ENCODE peak calls at places on chromosomes 13 and 19, in eight cellular contexts. P, X, R, Q, Y, V, H and U are unnamed samples.
A peak's percentile ranks its signal among the peaks of the same experiment; 100 is the strongest.

GRCh38 chr13:50518791-50519201 is 324.7 kb downstream of the DLEU7 start:
- DNase-seq in Q (no peak), V (no peak), Y (no peak), H (no peak), X (no peak), R (no peak), P (peak; percentile 90), U (no peak)

GRCh38 chr19:48858984-48859710 is 9.3 kb downstream of the PLEKHA4 start:
- DNase-seq in R (no peak), H (peak; percentile 71), Y (peak; percentile 81), V (no peak), Q (peak; percentile 82), P (no peak), X (no peak), U (no peak)

GRCh38 chr19:4010808-4011110 is 3.2 kb downstream of the PIAS4 start:
- DNase-seq in R (no peak), P (no peak), V (no peak), Q (no peak), X (no peak), Y (no peak), H (no peak), U (no peak)

GRCh38 chr13:18959996-18960395 is 221.6 kb downstream of the TUBA3C start:
- DNase-seq in P (no peak), Q (no peak), H (no peak), R (no peak), Y (no peak), X (no peak), V (no peak), U (no peak)

GRCh38 chr13:33757713-33758112 is 60.2 kb upstream of the RFC3 start:
- DNase-seq in Y (no peak), Q (no peak), H (no peak), V (no peak), R (no peak), P (no peak), X (no peak), U (no peak)

GRCh38 chr19:46887240-46887782 is 26.5 kb downstream of the ARHGAP35 start:
- DNase-seq in V (no peak), X (no peak), H (no peak), P (no peak), R (no peak), Y (no peak), Q (no peak), U (no peak)

GRCh38 chr19:46748325-46749109 is 2.3 kb upstream of the STRN4 start:
- DNase-seq in R (peak; percentile 90), Y (peak; percentile 76), Q (peak; percentile 92), X (peak; percentile 45), P (peak; percentile 71), V (peak; percentile 76), H (peak; percentile 82), U (no peak)

GRCh38 chr19:32041681-32042292 is 303.6 kb upstream of the ZNF507 start:
- DNase-seq in R (peak; percentile 4), Q (no peak), Y (no peak), P (peak; percentile 69), H (no peak), V (peak; percentile 64), X (no peak), U (peak; percentile 29)

GRCh38 chr19:4639531-4640246 is 373 bp downstream of the TNFAIP8L1 start:
- DNase-seq in P (no peak), H (peak; percentile 69), V (peak; percentile 63), X (no peak), Q (no peak), Y (no peak), R (peak; percentile 37), U (no peak)

GRCh38 chr13:94712287-94712811 is at the start of gene SOX21:
- DNase-seq in V (no peak), R (no peak), H (no peak), Y (no peak), Q (no peak), P (peak; percentile 39), X (no peak), U (peak; percentile 28)

GRCh38 chr19:1240925-1241324 is 626 bp upstream of the ATP5F1D start:
- DNase-seq in R (no peak), H (no peak), P (no peak), V (no peak), Y (no peak), Q (no peak), X (no peak), U (no peak)

GRCh38 chr19:48213959-48214358 is 41.8 kb downstream of the CARD8 start:
- DNase-seq in V (no peak), Q (no peak), R (no peak), H (no peak), Y (no peak), P (no peak), X (no peak), U (no peak)

GRCh38 chr13:106354961-106355360 is 180.5 kb downstream of the EFNB2 start:
- DNase-seq in Y (no peak), Q (no peak), H (no peak), P (no peak), V (no peak), X (no peak), R (no peak), U (peak; percentile 19)

GRCh38 chr19:10987621-10988297 is 26.9 kb downstream of the SMARCA4 start:
- DNase-seq in Q (no peak), V (no peak), Y (no peak), X (no peak), R (no peak), P (no peak), H (no peak), U (no peak)
- H3K36me3 ChIP-seq in Q (peaks cover 3% of the 10 kb centered on the region), V (no peaks in the 10 kb centered on the region), Y (peaks cover 37% of the 10 kb centered on the region), X (peaks cover 88% of the 10 kb centered on the region), R (peaks cover 61% of the 10 kb centered on the region), P (peaks cover 18% of the 10 kb centered on the region), H (peaks cover 79% of the 10 kb centered on the region), U (peaks cover 12% of the 10 kb centered on the region)

DNA sequence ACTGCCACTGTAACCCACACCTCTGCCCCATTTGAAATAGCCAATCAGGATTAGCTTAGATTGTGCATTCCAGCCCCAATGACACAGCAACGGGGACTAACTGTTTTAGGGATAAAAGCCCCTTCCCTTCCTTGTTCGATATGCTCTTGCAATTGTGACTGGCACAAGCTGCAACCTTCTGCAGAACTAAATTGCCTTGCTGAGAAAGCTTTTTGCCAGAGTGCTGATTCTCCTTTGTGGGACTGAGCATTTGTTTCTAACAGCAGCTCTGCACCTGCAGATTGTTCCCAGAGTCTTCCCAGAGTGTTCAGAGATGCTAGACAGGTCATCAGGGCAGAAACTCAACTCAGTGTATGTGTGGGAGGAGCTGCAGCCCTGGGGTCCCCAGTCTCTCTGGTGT is 115.8 kb downstream of the ZNF675 start:
- DNase-seq in X (no peak), V (no peak), Q (no peak), P (no peak), H (no peak), Y (no peak), R (no peak), U (no peak)
- H3K9me3 ChIP-seq in X (no peaks in the 10 kb centered on the region), V (peaks cover 6% of the 10 kb centered on the region), Q (peaks cover 9% of the 10 kb centered on the region), P (no peaks in the 10 kb centered on the region), H (no peaks in the 10 kb centered on the region), Y (peaks cover 5% of the 10 kb centered on the region), R (peaks cover 31% of the 10 kb centered on the region), U (peaks cover 21% of the 10 kb centered on the region)

GRCh38 chr13:30796833-30797601 is 61.7 kb downstream of the ALOX5AP start:
- DNase-seq in Y (no peak), X (no peak), R (no peak), Q (no peak), H (no peak), V (no peak), P (no peak), U (peak; percentile 64)
- H3K4me1 ChIP-seq in Y (peaks cover 4% of the 10 kb centered on the region), X (peaks cover 4% of the 10 kb centered on the region), R (peaks cover 29% of the 10 kb centered on the region), Q (no peaks in the 10 kb centered on the region), H (peaks cover 9% of the 10 kb centered on the region), V (no peaks in the 10 kb centered on the region), P (peaks cover 16% of the 10 kb centered on the region), U (peaks cover 41% of the 10 kb centered on the region)

DNA sequence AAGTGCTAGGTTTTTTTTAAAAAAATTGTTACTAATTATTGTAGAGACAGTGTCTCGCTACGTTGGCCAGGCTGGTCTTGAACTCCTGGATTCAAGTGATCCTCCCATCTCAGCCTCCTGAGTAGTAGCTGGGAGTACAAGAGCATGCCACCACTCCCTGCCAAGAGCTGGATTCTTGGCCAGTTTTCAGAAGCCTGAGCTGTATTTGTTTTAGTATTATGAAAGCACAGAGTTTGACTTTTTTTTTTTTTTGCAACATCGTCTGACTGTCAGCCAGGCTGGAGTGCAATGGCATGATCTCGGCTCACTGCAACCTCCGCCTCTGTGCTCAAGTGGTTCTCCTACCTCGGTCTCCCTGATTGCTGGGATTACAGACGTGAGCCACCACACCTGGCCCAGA is 7.0 kb downstream of the ARMC6 start:
- DNase-seq in H (peak; percentile 78), R (peak; percentile 94), Y (no peak), V (no peak), P (peak; percentile 97), Q (no peak), X (peak; percentile 38), U (no peak)
- H3K36me3 ChIP-seq in H (peaks cover 41% of the 10 kb centered on the region), R (peaks cover 26% of the 10 kb centered on the region), Y (peaks cover 9% of the 10 kb centered on the region), V (no peaks in the 10 kb centered on the region), P (peaks cover 12% of the 10 kb centered on the region), Q (no peaks in the 10 kb centered on the region), X (peaks cover 36% of the 10 kb centered on the region), U (peaks cover 8% of the 10 kb centered on the region)

DNA sequence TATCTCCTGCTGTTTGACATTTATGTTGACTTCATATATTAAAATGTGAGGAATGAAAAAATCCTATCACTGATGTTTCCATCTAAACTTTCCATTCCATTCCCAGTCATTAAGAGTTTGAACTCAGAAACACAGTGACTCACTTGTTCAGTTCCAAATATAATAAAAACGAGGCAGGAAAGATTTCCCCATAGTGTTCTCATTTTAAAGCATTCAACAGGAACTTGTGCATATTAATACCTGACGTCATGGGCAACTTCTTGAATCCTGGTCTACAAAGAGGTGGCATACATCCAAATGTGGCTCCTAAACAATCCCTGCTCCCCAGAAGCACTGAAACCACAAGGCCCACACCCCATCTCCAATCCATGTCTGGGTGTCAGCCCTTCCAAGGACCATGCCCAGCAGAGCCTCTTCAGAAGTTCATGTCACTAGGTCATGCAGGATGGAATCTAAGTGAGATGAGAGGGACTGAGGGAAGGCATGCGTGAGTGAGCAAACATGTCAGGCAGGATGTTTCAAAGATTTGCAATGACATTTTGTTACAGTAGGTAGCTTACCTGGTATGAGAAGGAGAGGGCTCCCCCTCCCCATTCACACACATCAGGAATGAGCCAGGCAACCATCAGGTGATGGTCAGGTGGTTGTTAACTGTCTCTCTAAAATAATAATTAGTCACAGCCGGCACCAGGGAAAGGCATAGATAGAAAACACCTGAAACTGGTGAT is 9.4 kb upstream of the ERVV-2 start:
- DNase-seq in H (no peak), Q (no peak), X (no peak), Y (no peak), P (no peak), V (no peak), R (peak; percentile 14), U (no peak)
- H3K9me3 ChIP-seq in H (peaks cover 14% of the 10 kb centered on the region), Q (peaks cover 10% of the 10 kb centered on the region), X (no peaks in the 10 kb centered on the region), Y (peaks cover 4% of the 10 kb centered on the region), P (no peaks in the 10 kb centered on the region), V (peaks cover 18% of the 10 kb centered on the region), R (peaks cover 16% of the 10 kb centered on the region), U (peaks cover 36% of the 10 kb centered on the region)

DNA sequence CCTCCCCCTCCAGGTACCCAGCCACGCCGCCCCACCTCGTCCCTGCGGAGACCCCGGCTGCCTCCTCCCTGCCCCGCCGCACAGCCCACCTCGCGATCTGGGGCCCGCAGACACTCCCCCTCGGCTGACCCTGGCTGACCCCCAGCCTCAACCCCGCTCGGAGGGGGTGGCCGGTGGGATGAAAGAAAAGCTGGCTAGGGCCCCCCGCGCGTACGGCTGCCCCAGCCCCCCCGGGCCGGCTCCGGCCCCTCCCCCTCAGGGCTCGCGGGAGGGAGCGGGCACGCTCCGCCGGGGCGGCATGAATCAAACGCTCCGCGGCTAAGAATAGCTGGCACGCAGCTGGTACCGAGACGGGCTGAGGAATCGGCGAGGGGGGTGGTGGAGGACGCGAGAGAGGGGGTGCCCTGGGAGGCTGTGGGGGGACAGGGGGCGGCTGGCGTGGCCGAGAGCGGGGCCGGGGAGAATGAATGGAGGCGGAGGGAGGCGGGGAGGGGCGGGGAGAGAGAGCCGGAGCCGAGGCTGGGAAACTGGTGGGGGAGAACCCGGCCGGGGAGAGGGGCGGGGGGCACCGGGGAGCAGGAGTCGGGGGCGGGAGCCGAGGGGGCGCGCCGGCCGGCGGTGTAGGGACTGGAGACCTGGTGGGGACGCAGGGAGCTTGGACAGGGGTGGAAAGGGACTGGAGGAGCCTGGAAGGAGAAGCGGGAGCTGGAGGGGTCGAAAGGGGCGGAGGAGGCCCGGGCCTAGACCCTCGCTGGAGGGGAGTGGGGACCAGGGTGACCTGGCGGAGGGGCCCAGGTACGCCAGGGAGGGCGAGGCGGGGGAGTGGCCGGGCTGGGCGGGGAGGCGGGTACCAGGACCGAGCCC is 1.1 kb downstream of the SHANK1 start:
- DNase-seq in H (peak; percentile 44), X (no peak), V (peak; percentile 24), P (no peak), R (peak; percentile 60), Q (no peak), Y (no peak), U (no peak)
- H3K4me1 ChIP-seq in H (no peaks in the 10 kb centered on the region), X (peaks cover 10% of the 10 kb centered on the region), V (no peaks in the 10 kb centered on the region), P (peaks cover 18% of the 10 kb centered on the region), R (peaks cover 10% of the 10 kb centered on the region), Q (no peaks in the 10 kb centered on the region), Y (peaks cover 32% of the 10 kb centered on the region), U (peaks cover 4% of the 10 kb centered on the region)